ENCODE peak calls at places on chromosome 3, in six cellular contexts. D is right cardiac atrium; E is ovary; U is endothelial cell of umbilical vein; T is CD8-positive, alpha-beta memory T cell; R is thoracic aorta. C is an unnamed sample.
A peak's percentile ranks its signal among the peaks of the same experiment; 100 is the strongest.

GRCh38 chr3:169060037-169060436 is 603.5 kb downstream of the MECOM start:
- DNase-seq in D (no peak), E (no peak), U (no peak), T (no peak), R (no peak), C (no peak)

GRCh38 chr3:60017631-60018030 is 967.8 kb upstream of the CFAP20DC start:
- DNase-seq in D (no peak), E (no peak), U (no peak), T (peak; percentile 61), R (no peak), C (no peak)

GRCh38 chr3:131807822-131808221 is 227.0 kb downstream of the CPNE4 start:
- DNase-seq in D (no peak), E (no peak), U (no peak), T (no peak), R (no peak), C (no peak)

GRCh38 chr3:10602769-10603768 is 97.7 kb upstream of the ATP2B2 start:
- DNase-seq in D (no peak), E (no peak), U (no peak), T (peak; percentile 65), R (no peak), C (peak; percentile 52)

GRCh38 chr3:74614133-74614967 is at the start of gene CNTN3:
- DNase-seq in D (peak; percentile 53), E (peak; percentile 41), U (no peak), T (no peak), R (no peak), C (no peak)

GRCh38 chr3:173380681-173381080 is 16.9 kb upstream of the NLGN1 start:
- DNase-seq in D (no peak), E (no peak), U (no peak), T (no peak), R (no peak), C (no peak)

GRCh38 chr3:8840556-8840955 is 71.1 kb upstream of the OXTR start:
- DNase-seq in D (no peak), E (no peak), U (no peak), T (no peak), R (no peak), C (no peak)

GRCh38 chr3:108818404-108818803 is 4.2 kb upstream of the TRAT1 start:
- DNase-seq in D (no peak), E (no peak), U (peak; percentile 10), T (peak; percentile 78), R (no peak), C (peak; percentile 41)

GRCh38 chr3:123632161-123632655 is 47.4 kb upstream of the HACD2 start:
- DNase-seq in D (peak; percentile 72), E (peak; percentile 73), U (no peak), T (no peak), R (no peak), C (no peak)

GRCh38 chr3:24483873-24484272 is 10.8 kb downstream of the THRB start:
- DNase-seq in D (no peak), E (no peak), U (no peak), T (no peak), R (no peak), C (no peak)

GRCh38 chr3:81891056-81891455 is 129.6 kb upstream of the GBE1 start:
- DNase-seq in D (no peak), E (no peak), U (no peak), T (no peak), R (no peak), C (no peak)

GRCh38 chr3:61645148-61645547 is 83.8 kb downstream of the PTPRG start:
- DNase-seq in D (no peak), E (no peak), U (no peak), T (no peak), R (no peak), C (no peak)

GRCh38 chr3:72523409-72524172 is 324.7 kb downstream of the SHQ1 start:
- DNase-seq in D (peak; percentile 68), E (no peak), U (no peak), T (no peak), R (no peak), C (no peak)

GRCh38 chr3:23785097-23785645 is 20.6 kb upstream of the UBE2E1 start:
- DNase-seq in D (no peak), E (no peak), U (no peak), T (no peak), R (no peak), C (no peak)

GRCh38 chr3:13654330-13655073 is 105.6 kb downstream of the FBLN2 start:
- DNase-seq in D (no peak), E (no peak), U (no peak), T (peak; percentile 58), R (no peak), C (peak; percentile 55)

GRCh38 chr3:124386006-124386405 is 344.2 kb upstream of the UMPS start:
- DNase-seq in D (no peak), E (no peak), U (no peak), T (no peak), R (no peak), C (no peak)

GRCh38 chr3:14194865-14195264 is 16.2 kb downstream of the LSM3 start:
- DNase-seq in D (no peak), E (no peak), U (no peak), T (no peak), R (no peak), C (no peak)

GRCh38 chr3:129855454-129856419 is 37.8 kb downstream of the TMCC1 start:
- DNase-seq in D (no peak), E (no peak), U (peak; percentile 32), T (no peak), R (no peak), C (no peak)

GRCh38 chr3:126288314-126288713 is 68.9 kb downstream of the KLF15 start:
- DNase-seq in D (peak; percentile 88), E (no peak), U (no peak), T (no peak), R (no peak), C (no peak)

GRCh38 chr3:102400766-102401165 is 34.0 kb upstream of the ZPLD1 start:
- DNase-seq in D (no peak), E (no peak), U (peak; percentile 17), T (no peak), R (no peak), C (no peak)

GRCh38 chr3:75192065-75192658 is 472.0 kb upstream of the FRG2C start:
- DNase-seq in D (no peak), E (no peak), U (peak; percentile 12), T (no peak), R (no peak), C (peak; percentile 8)

GRCh38 chr3:36868614-36869436 is 76.0 kb downstream of the TRANK1 start:
- DNase-seq in D (no peak), E (peak; percentile 22), U (peak; percentile 67), T (peak; percentile 54), R (no peak), C (peak; percentile 27)

GRCh38 chr3:127951276-127951675 is 36.2 kb downstream of the KBTBD12 start:
- DNase-seq in D (no peak), E (no peak), U (peak; percentile 5), T (no peak), R (no peak), C (no peak)
- H3K27ac ChIP-seq in D (no peak overlapping the region), E (no peak overlapping the region), U (no peak overlapping the region), T (no peak overlapping the region), R (no peak overlapping the region), C (no peak overlapping the region)

GRCh38 chr3:42608586-42608985 is 8.1 kb downstream of the NKTR start:
- DNase-seq in D (peak; percentile 40), E (no peak), U (no peak), T (no peak), R (no peak), C (no peak)

GRCh38 chr3:42601898-42602581 is 1.6 kb downstream of the NKTR start:
- DNase-seq in D (no peak), E (no peak), U (peak; percentile 47), T (no peak), R (no peak), C (no peak)

GRCh38 chr3:42600958-42601675 is 631 bp downstream of the NKTR start:
- DNase-seq in D (peak; percentile 85), E (no peak), U (peak; percentile 68), T (no peak), R (peak; percentile 28), C (peak; percentile 32)

GRCh38 chr3:42602961-42603360 is 2.5 kb downstream of the NKTR start:
- DNase-seq in D (no peak), E (no peak), U (no peak), T (no peak), R (no peak), C (no peak)

GRCh38 chr3:42605550-42606173 is 5.2 kb downstream of the NKTR start:
- DNase-seq in D (no peak), E (no peak), U (peak; percentile 66), T (no peak), R (no peak), C (no peak)
- H3K27ac ChIP-seq in D (peak overlapping the region; percentile 20), E (no peak overlapping the region), U (no peak overlapping the region), T (no peak overlapping the region), R (no peak overlapping the region), C (no peak overlapping the region)

DNA sequence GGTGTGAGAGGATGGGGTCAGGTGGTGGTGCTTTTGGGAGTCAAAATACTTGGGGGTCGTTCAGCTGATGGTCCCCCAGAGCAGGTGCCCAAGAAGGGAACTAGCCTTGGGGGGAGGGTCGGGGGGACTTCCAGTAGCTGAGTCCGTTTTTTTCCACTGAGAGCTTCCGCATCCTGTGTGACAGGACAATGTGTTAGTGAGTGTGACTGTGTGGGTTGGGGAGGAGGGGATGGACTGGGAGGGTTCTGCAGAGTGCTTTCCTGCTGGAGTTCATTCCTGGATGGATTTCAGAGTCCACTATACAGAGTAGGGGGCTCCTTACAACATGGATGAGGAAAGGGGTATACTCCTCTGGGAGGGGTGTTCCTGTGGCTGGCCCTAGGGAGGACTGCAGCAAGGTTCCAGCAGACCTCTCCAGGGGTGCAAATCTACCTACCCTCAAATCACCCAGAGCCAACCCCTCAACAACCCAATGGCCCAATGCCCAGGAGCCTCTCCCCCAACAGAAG is 601 bp upstream of the HYAL2 start:
- DNase-seq in D (peak; percentile 71), E (no peak), U (peak; percentile 76), T (no peak), R (no peak), C (no peak)
- H3K27ac ChIP-seq in D (peak overlapping the region; percentile 96), E (peak overlapping the region; percentile 95), U (peak overlapping the region; percentile 99), T (no peak overlapping the region), R (peak overlapping the region; percentile 8), C (peak overlapping the region; percentile 29)

DNA sequence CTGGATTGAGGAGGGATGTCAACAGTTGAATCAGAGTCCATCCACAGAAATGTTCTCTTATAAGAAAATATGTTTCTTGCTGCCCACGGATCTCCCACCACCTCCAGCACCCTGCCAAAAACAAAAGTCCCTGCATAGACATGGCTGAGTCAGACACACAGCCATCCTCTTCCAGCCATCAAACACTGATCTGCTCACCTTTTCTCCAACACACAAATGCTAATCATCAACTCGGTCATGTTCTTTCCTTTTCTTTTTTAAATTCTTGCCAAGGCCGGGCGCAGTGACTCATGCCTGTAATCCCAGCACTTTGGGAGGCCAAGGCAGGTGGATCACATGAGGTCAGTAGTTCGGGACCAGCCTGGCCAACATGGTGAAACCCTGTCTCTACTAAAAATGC is 110.7 kb upstream of the IL12A start:
- DNase-seq in D (no peak), E (no peak), U (no peak), T (no peak), R (no peak), C (no peak)
- H3K27ac ChIP-seq in D (no peak overlapping the region), E (no peak overlapping the region), U (no peak overlapping the region), T (no peak overlapping the region), R (no peak overlapping the region), C (no peak overlapping the region)

DNA sequence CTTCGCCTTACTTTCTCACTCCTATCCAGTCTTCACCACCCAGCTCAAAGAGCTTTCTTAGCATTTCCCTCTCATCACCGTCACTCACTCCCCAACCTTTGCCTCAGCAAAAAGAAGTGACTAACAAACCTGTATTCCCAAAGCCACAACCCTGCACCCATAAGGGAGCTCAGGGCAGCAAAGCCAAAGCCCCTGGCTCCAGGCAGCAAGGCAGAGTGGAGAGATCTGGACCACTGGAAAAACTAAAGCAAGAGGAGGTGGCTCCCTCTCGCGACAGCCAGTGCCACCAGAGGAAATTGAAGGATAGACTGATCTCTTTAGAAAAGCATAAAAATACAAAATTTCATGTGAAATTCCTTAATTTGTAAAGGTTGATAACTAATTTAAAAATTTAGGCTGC is 25.1 kb upstream of the CDCP1 start:
- DNase-seq in D (no peak), E (no peak), U (no peak), T (no peak), R (no peak), C (no peak)
- H3K27ac ChIP-seq in D (no peak overlapping the region), E (no peak overlapping the region), U (no peak overlapping the region), T (no peak overlapping the region), R (no peak overlapping the region), C (no peak overlapping the region)